ENCODE peak calls at places on chromosomes 7 and 10, in six cellular contexts. P is AG09309, V is psoas muscle, L is cardiac muscle cell, R is GM13976, Z is epithelial cell of esophagus. O is an unnamed sample.

GRCh38 chr7:107874605-107875446 is 16.2 kb upstream of the DLD start:
- DNase-seq in P (peak), V (no peak), L (peak), R (peak), Z (peak), O (peak)

GRCh38 chr7:132993377-132994013 is 88.4 kb downstream of the CHCHD3 start:
- DNase-seq in P (no peak), V (no peak), L (no peak), R (no peak), Z (no peak), O (no peak)

GRCh38 chr10:31320598-31321211 is 1.7 kb downstream of the ZEB1 start:
- DNase-seq in P (no peak), V (peak), L (peak), R (peak), Z (peak), O (peak)

GRCh38 chr7:47819054-47819920 is 129.0 kb downstream of the PKD1L1 start:
- DNase-seq in P (peak), V (peak), L (peak), R (peak), Z (peak), O (peak)

GRCh38 chr7:5754981-5755599 is 26.4 kb downstream of the RNF216 start:
- DNase-seq in P (no peak), V (no peak), L (no peak), R (no peak), Z (no peak), O (no peak)

GRCh38 chr7:84637568-84638338 is 443.2 kb upstream of the SEMA3A start:
- DNase-seq in P (peak), V (no peak), L (peak), R (no peak), Z (peak), O (no peak)

GRCh38 chr7:141123522-141123921 is 49.7 kb downstream of the TMEM178B start:
- DNase-seq in P (no peak), V (no peak), L (no peak), R (no peak), Z (no peak), O (no peak)

GRCh38 chr10:79331709-79332108 is 15.6 kb upstream of the PPIF start:
- DNase-seq in P (peak), V (no peak), L (no peak), R (peak), Z (peak), O (no peak)

GRCh38 chr7:33748793-33749192 is 156.5 kb upstream of the BMPER start:
- DNase-seq in P (no peak), V (peak), L (peak), R (no peak), Z (no peak), O (no peak)

GRCh38 chr7:154910977-154911376 is 91.9 kb downstream of the PAXIP1 start:
- DNase-seq in P (no peak), V (no peak), L (no peak), R (no peak), Z (no peak), O (no peak)

GRCh38 chr10:132059760-132060508 is 5.8 kb upstream of the JAKMIP3 start:
- DNase-seq in P (no peak), V (no peak), L (no peak), R (no peak), Z (no peak), O (no peak)

GRCh38 chr7:98238976-98239375 is 13.1 kb downstream of the TECPR1 start:
- DNase-seq in P (no peak), V (peak), L (no peak), R (no peak), Z (no peak), O (no peak)

GRCh38 chr7:154177584-154177983 is 125.4 kb downstream of the DPP6 start:
- DNase-seq in P (no peak), V (no peak), L (no peak), R (no peak), Z (no peak), O (no peak)

GRCh38 chr10:107232013-107232412 is 67.5 kb upstream of the SORCS1 start:
- DNase-seq in P (no peak), V (no peak), L (no peak), R (no peak), Z (no peak), O (no peak)

GRCh38 chr7:42614636-42615035 is 297.2 kb downstream of the C7orf25 start:
- DNase-seq in P (no peak), V (no peak), L (no peak), R (no peak), Z (peak), O (no peak)

GRCh38 chr10:15348579-15348978 is 22.5 kb downstream of the FAM171A1 start:
- DNase-seq in P (no peak), V (no peak), L (no peak), R (no peak), Z (no peak), O (no peak)

GRCh38 chr10:124565565-124566221 is 104.1 kb downstream of the LHPP start:
- DNase-seq in P (no peak), V (peak), L (peak), R (peak), Z (no peak), O (peak)
- TF ChIP-seq CTCF in P (peak), V (peak), L (peak), R (peak), Z (peak), O (peak)

GRCh38 chr10:117860823-117861222 is 185.9 kb downstream of the RAB11FIP2 start:
- DNase-seq in P (no peak), V (no peak), L (no peak), R (peak), Z (peak), O (no peak)
- TF ChIP-seq CTCF in P (no peak), V (no peak), L (peak), R (no peak), Z (peak), O (peak)

GRCh38 chr7:17302575-17303142 is 4.2 kb downstream of the AHR start:
- DNase-seq in P (no peak), V (no peak), L (no peak), R (no peak), Z (peak), O (no peak)
- TF ChIP-seq CTCF in P (peak), V (no peak), L (peak), R (peak), Z (peak), O (no peak)

GRCh38 chr10:61796785-61797184 is 104.7 kb upstream of the ARID5B start:
- DNase-seq in P (no peak), V (no peak), L (no peak), R (no peak), Z (no peak), O (no peak)

GRCh38 chr10:61795147-61795546 is 106.4 kb upstream of the ARID5B start:
- DNase-seq in P (no peak), V (no peak), L (no peak), R (no peak), Z (no peak), O (no peak)

GRCh38 chr10:61793760-61794713 is 107.5 kb upstream of the ARID5B start:
- DNase-seq in P (no peak), V (no peak), L (no peak), R (no peak), Z (no peak), O (no peak)

GRCh38 chr10:61792921-61793320 is 108.6 kb upstream of the ARID5B start:
- DNase-seq in P (no peak), V (no peak), L (no peak), R (no peak), Z (no peak), O (no peak)

DNA sequence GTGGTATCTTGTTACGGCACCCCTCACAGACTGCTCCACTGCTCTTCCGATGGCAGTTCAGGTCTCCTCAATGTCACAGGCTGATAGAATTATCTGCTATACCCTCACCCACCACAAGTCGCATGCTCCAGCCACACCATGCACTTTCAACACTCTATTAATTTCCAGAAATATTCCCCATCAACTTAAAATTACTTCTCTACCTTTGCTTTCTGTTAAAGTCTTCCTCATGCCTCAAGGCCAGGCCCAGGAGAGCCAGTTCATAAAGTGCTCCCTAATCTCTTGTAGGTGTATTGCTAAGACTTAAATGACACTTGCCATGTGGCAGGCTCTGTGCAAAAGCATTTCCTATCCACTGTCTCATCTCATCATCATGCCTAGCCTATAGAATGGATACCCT is 105.9 kb upstream of the ARID5B start:
- DNase-seq in P (no peak), V (no peak), L (no peak), R (no peak), Z (no peak), O (no peak)
- TF ChIP-seq CTCF in P (peak), V (no peak), L (peak), R (no peak), Z (no peak), O (peak)

GRCh38 chr10:121681171-121681752 is 83.0 kb upstream of the FGFR2 start:
- DNase-seq in P (no peak), V (no peak), L (no peak), R (no peak), Z (no peak), O (no peak)
- TF ChIP-seq CTCF in P (no peak), V (no peak), L (no peak), R (no peak), Z (peak), O (no peak)

DNA sequence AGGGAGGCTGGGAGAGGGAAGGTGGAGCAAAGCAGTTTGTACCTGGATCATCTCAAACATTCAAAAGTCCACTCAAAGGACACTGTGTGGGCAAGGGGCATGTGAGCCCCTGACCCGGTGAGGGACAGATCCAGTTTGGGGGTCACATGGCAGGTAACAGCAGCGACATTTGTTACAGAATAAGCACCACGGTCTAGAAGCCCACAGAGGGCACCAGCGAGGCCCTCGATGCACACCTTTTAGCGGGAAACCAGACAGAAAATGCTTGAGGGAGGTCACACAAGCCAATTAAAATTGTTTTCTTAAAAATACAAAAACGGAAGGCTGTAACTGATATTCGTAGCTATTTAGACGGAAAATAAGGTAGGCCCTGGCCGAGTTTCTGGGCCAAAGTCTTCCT is 144.4 kb downstream of the ZMYND11 start:
- DNase-seq in P (no peak), V (no peak), L (no peak), R (no peak), Z (no peak), O (no peak)
- TF ChIP-seq CTCF in P (no peak), V (no peak), L (no peak), R (no peak), Z (no peak), O (no peak)

GRCh38 chr10:23395017-23395416 is 43.9 kb upstream of the OTUD1 start:
- DNase-seq in P (no peak), V (no peak), L (no peak), R (no peak), Z (no peak), O (no peak)
- TF ChIP-seq CTCF in P (no peak), V (no peak), L (no peak), R (no peak), Z (no peak), O (no peak)

GRCh38 chr7:158695726-158696452 is 8.7 kb downstream of the NCAPG2 start:
- DNase-seq in P (peak), V (no peak), L (peak), R (peak), Z (peak), O (peak)
- TF ChIP-seq CTCF in P (peak), V (peak), L (peak), R (peak), Z (peak), O (no peak)

GRCh38 chr7:2154121-2154520 is 78.6 kb downstream of the MAD1L1 start:
- DNase-seq in P (no peak), V (no peak), L (no peak), R (no peak), Z (no peak), O (no peak)
- TF ChIP-seq CTCF in P (no peak), V (no peak), L (no peak), R (no peak), Z (no peak), O (no peak)

GRCh38 chr7:134515569-134516468 is 11.5 kb upstream of the AKR1B10 start:
- DNase-seq in P (peak), V (no peak), L (no peak), R (no peak), Z (peak), O (no peak)

GRCh38 chr7:134514663-134515062 is 12.7 kb upstream of the AKR1B10 start:
- DNase-seq in P (peak), V (no peak), L (peak), R (peak), Z (peak), O (peak)

GRCh38 chr7:134514106-134514505 is 13.3 kb upstream of the AKR1B10 start:
- DNase-seq in P (no peak), V (no peak), L (no peak), R (no peak), Z (peak), O (no peak)

GRCh38 chr7:134512271-134512670 is 15.1 kb upstream of the AKR1B10 start:
- DNase-seq in P (no peak), V (no peak), L (no peak), R (no peak), Z (peak), O (no peak)

DNA sequence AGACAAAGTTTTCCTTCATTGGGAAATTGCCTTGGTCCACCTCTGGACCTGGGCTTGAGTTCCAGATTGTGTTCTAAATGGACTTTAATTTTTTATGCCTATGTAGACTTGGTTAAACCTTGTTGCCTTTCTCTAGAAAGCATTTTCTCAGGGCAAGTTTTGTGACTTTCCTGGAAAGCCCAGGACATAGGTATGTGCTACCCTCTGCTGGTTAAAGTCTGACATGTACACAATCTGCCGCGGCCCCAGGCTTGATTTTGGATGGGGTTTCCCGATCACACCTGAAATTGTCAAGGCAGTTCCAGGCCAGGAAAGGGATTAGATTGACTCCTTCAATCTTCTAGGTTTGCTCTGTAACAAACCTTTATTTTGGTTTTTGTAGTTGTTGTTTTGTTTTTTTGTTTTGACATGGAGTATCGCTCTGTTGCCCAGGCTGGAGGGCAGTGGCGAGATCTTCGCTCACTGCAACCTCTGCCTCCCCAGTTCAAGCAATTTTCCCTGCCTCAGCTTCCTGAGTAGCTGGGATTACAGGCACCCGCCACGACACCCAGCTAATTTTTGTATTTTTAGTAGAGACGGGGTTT is 14.1 kb upstream of the AKR1B10 start:
- DNase-seq in P (no peak), V (no peak), L (peak), R (peak), Z (peak), O (peak)
- TF ChIP-seq CTCF in P (peak), V (peak), L (peak), R (peak), Z (peak), O (peak)